ENCODE peak calls at places on chromosomes 2 and 18, in six cellular contexts. G is K562, X is HCT116, O is pancreas, E is esophagus squamous epithelium, T is epithelial cell of esophagus. K is an unnamed sample.
A peak's percentile ranks its signal among the peaks of the same experiment; 100 is the strongest.

GRCh38 chr2:233792720-233793119 is 14.6 kb downstream of the MROH2A start:
- DNase-seq in T (no peak), O (no peak), G (no peak), X (no peak), E (no peak), K (no peak)

GRCh38 chr2:158723311-158723838 is 71.7 kb upstream of the DAPL1 start:
- DNase-seq in T (no peak), O (no peak), G (no peak), E (no peak), X (no peak), K (no peak)

GRCh38 chr2:73979021-73979420 is 5.7 kb upstream of the TET3 start:
- DNase-seq in E (no peak), X (no peak), G (no peak), O (no peak), T (no peak), K (no peak)

GRCh38 chr2:184527058-184527457 is 71.3 kb upstream of the ZNF804A start:
- DNase-seq in X (no peak), O (no peak), E (no peak), T (no peak), G (no peak), K (no peak)

GRCh38 chr18:49973592-49973991 is 160.3 kb upstream of the ACAA2 start:
- DNase-seq in O (no peak), G (no peak), E (no peak), T (no peak), X (no peak), K (no peak)

GRCh38 chr2:74583504-74583903 is 29.0 kb downstream of the DOK1 start:
- DNase-seq in E (no peak), X (peak; percentile 21), G (no peak), O (no peak), T (peak; percentile 42), K (no peak)

GRCh38 chr2:138689705-138690104 is 90.5 kb downstream of the NXPH2 start:
- DNase-seq in G (no peak), T (peak; percentile 73), E (no peak), O (no peak), X (no peak), K (no peak)

GRCh38 chr18:46184296-46185080 is 80.3 kb downstream of the HAUS1 start:
- DNase-seq in E (no peak), T (no peak), X (no peak), O (no peak), G (no peak), K (no peak)

GRCh38 chr2:181025004-181025403 is 44.6 kb downstream of the UBE2E3 start:
- DNase-seq in G (no peak), O (no peak), X (no peak), T (no peak), E (no peak), K (no peak)

GRCh38 chr2:45778720-45779171 is 127.3 kb downstream of the PRKCE start:
- DNase-seq in E (peak; percentile 4), X (peak; percentile 64), T (peak; percentile 82), O (no peak), G (peak; percentile 82), K (peak; percentile 76)

GRCh38 chr2:119429225-119430000 is 2.2 kb upstream of the TMEM37 start:
- DNase-seq in G (no peak), O (no peak), E (no peak), X (no peak), T (peak; percentile 26), K (no peak)

GRCh38 chr2:239380831-239381708 is 19.8 kb downstream of the HDAC4 start:
- DNase-seq in G (no peak), T (no peak), E (no peak), X (no peak), O (no peak), K (no peak)

GRCh38 chr2:73952499-73953446 is 26.1 kb downstream of the DGUOK start:
- DNase-seq in G (no peak), O (no peak), E (no peak), X (no peak), T (peak; percentile 66), K (peak; percentile 71)

GRCh38 chr2:173589604-173590277 is 235.1 kb downstream of the CDCA7 start:
- DNase-seq in E (no peak), T (peak; percentile 96), G (no peak), X (peak; percentile 31), O (no peak), K (no peak)

GRCh38 chr2:56182420-56182819 is 1.4 kb upstream of the CCDC85A start:
- DNase-seq in T (no peak), X (no peak), E (no peak), G (no peak), O (no peak), K (no peak)

GRCh38 chr2:222569826-222570225 is 86.1 kb downstream of the FARSB start:
- DNase-seq in T (peak; percentile 11), X (no peak), E (no peak), G (no peak), O (no peak), K (no peak)

GRCh38 chr2:232385660-232386489 is 7.3 kb downstream of the ALPP start:
- DNase-seq in G (no peak), E (no peak), T (no peak), X (peak; percentile 33), O (no peak), K (peak; percentile 59)

GRCh38 chr2:40332096-40332826 is 119.6 kb downstream of the SLC8A1 start:
- DNase-seq in O (no peak), E (no peak), T (peak; percentile 81), X (no peak), G (no peak), K (no peak)

GRCh38 chr2:70080597-70081200 is 6.6 kb upstream of the PCBP1 start:
- DNase-seq in T (peak; percentile 49), X (no peak), O (no peak), E (no peak), G (no peak), K (no peak)

GRCh38 chr2:197599285-197599965 is 76.0 kb downstream of the RFTN2 start:
- DNase-seq in E (no peak), T (peak; percentile 77), X (peak; percentile 46), O (no peak), G (peak; percentile 49), K (peak; percentile 39)

GRCh38 chr18:46423226-46423805 is 233.7 kb downstream of the LOXHD1 start:
- DNase-seq in O (no peak), X (no peak), T (no peak), G (no peak), E (no peak), K (no peak)

GRCh38 chr2:67346718-67347407 is 50.3 kb upstream of the ETAA1 start:
- DNase-seq in X (no peak), E (no peak), T (peak; percentile 92), O (no peak), G (no peak), K (no peak)

GRCh38 chr18:79517322-79517721 is 121.6 kb downstream of the NFATC1 start:
- DNase-seq in T (no peak), X (no peak), G (no peak), O (no peak), E (no peak), K (no peak)

GRCh38 chr2:235634435-235635152 is 140.8 kb downstream of the AGAP1 start:
- DNase-seq in T (no peak), E (no peak), G (no peak), O (no peak), X (no peak), K (no peak)

GRCh38 chr2:157256621-157257020 is 884 bp upstream of the GALNT5 start:
- DNase-seq in T (peak; percentile 77), G (no peak), X (no peak), O (no peak), E (no peak), K (no peak)

GRCh38 chr2:160490760-160491367 is 2.7 kb downstream of the RBMS1 start:
- DNase-seq in O (no peak), E (no peak), T (no peak), G (no peak), X (no peak), K (no peak)
- H3K4me3 ChIP-seq in O (no peak overlapping the region), E (peak overlapping the region; percentile 95), T (no peak overlapping the region), G (no peak overlapping the region), X (no peak overlapping the region), K (no peak overlapping the region)

GRCh38 chr18:63306249-63306648 is 13.3 kb downstream of the BCL2 start:
- DNase-seq in O (no peak), X (no peak), G (no peak), E (no peak), T (no peak), K (no peak)

GRCh38 chr18:63301458-63301857 is 18.1 kb downstream of the BCL2 start:
- DNase-seq in X (no peak), T (no peak), O (no peak), E (no peak), G (no peak), K (no peak)

GRCh38 chr18:63303562-63303961 is 16.0 kb downstream of the BCL2 start:
- DNase-seq in X (no peak), T (no peak), G (no peak), O (no peak), E (no peak), K (no peak)

GRCh38 chr18:63299837-63300787 is 19.5 kb downstream of the BCL2 start:
- DNase-seq in X (no peak), G (no peak), T (no peak), E (no peak), O (no peak), K (no peak)

GRCh38 chr18:63302647-63303405 is 16.7 kb downstream of the BCL2 start:
- DNase-seq in T (no peak), E (no peak), O (no peak), X (no peak), G (no peak), K (no peak)
- H3K4me3 ChIP-seq in T (no peak overlapping the region), E (no peak overlapping the region), O (no peak overlapping the region), X (no peak overlapping the region), G (no peak overlapping the region), K (no peak overlapping the region)

GRCh38 chr18:5542393-5543035 is 1.3 kb downstream of the EPB41L3 start:
- DNase-seq in G (no peak), E (no peak), X (no peak), T (no peak), O (no peak), K (no peak)
- H3K4me3 ChIP-seq in G (no peak overlapping the region), E (peak overlapping the region; percentile 78), X (no peak overlapping the region), T (no peak overlapping the region), O (peak overlapping the region; percentile 52), K (peak overlapping the region; percentile 68)

GRCh38 chr2:160869411-160869810 is 290.8 kb upstream of the TANK start:
- DNase-seq in T (peak; percentile 58), G (no peak), E (no peak), X (no peak), O (no peak), K (peak; percentile 30)

GRCh38 chr2:160871953-160872352 is 288.3 kb upstream of the TANK start:
- DNase-seq in O (no peak), G (no peak), E (no peak), T (no peak), X (no peak), K (no peak)

GRCh38 chr2:160871096-160871495 is 289.1 kb upstream of the TANK start:
- DNase-seq in X (no peak), E (no peak), O (no peak), T (no peak), G (no peak), K (no peak)

DNA sequence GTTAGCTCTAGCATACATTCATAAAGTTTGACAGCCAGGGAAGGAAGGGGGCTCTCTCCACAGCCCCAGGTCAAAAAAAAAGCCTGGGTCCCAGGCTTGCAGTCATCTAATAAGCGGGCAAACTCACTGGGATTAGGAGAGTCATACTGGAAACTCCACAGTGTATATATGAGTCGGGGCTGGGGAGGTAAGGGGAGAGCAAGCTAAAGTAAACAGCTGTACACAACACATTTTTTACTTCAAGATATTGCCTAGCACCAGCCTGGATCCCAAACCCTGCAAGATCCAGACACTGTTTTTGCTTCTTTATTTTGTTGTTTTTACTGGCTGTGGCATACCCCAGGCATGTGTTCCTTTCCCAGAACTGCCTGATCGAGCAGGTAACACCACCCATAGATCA is 291.3 kb upstream of the TANK start:
- DNase-seq in O (no peak), T (no peak), X (no peak), E (no peak), G (no peak), K (no peak)
- H3K4me3 ChIP-seq in O (no peak overlapping the region), T (no peak overlapping the region), X (no peak overlapping the region), E (no peak overlapping the region), G (no peak overlapping the region), K (no peak overlapping the region)

K was measured in lung.